ENCODE peak calls at places on chromosomes 7 and 10, in five cellular contexts. One of them, this sample, is unnamed.
A peak's percentile ranks its signal among the peaks of the same experiment; 100 is the strongest.

GRCh38 chr10:69684020-69684980 is 54.3 kb downstream of the FAM241B start:
- DNase-seq in AG04450: no peak
- DNase-seq in nephron progenitor cell: no peak
- DNase-seq in neural crest cell: no peak
- DNase-seq in A673: no peak
- DNase-seq in this sample: no peak

GRCh38 chr10:5913736-5914135 is 23.7 kb downstream of the FBH1 start:
- DNase-seq in neural crest cell: no peak
- DNase-seq in nephron progenitor cell: no peak
- DNase-seq in A673: no peak
- DNase-seq in AG04450: peak; percentile 18
- DNase-seq in this sample: no peak

GRCh38 chr10:3091346-3091787 is 24.0 kb downstream of the PFKP start:
- DNase-seq in AG04450: peak; percentile 55
- DNase-seq in nephron progenitor cell: no peak
- DNase-seq in A673: no peak
- DNase-seq in neural crest cell: no peak
- DNase-seq in this sample: no peak

GRCh38 chr7:134414109-134414508 is 44.8 kb downstream of the AKR1B1 start:
- DNase-seq in A673: no peak
- DNase-seq in neural crest cell: no peak
- DNase-seq in nephron progenitor cell: no peak
- DNase-seq in AG04450: no peak
- DNase-seq in this sample: no peak

GRCh38 chr10:80486151-80486692 is 32.1 kb downstream of the TSPAN14 start:
- DNase-seq in nephron progenitor cell: no peak
- DNase-seq in AG04450: no peak
- DNase-seq in neural crest cell: no peak
- DNase-seq in A673: no peak
- DNase-seq in this sample: no peak

GRCh38 chr7:106358103-106358663 is 73.4 kb upstream of the NAMPT start:
- DNase-seq in A673: peak; percentile 50
- DNase-seq in nephron progenitor cell: no peak
- DNase-seq in neural crest cell: no peak
- DNase-seq in AG04450: no peak
- DNase-seq in this sample: no peak

GRCh38 chr10:42958142-42958868 is 118.6 kb upstream of the RET start:
- DNase-seq in nephron progenitor cell: no peak
- DNase-seq in neural crest cell: no peak
- DNase-seq in A673: no peak
- DNase-seq in AG04450: no peak
- DNase-seq in this sample: no peak

GRCh38 chr7:54864718-54865117 is 105.7 kb upstream of the SEC61G start:
- DNase-seq in neural crest cell: no peak
- DNase-seq in A673: no peak
- DNase-seq in nephron progenitor cell: no peak
- DNase-seq in AG04450: peak; percentile 23
- DNase-seq in this sample: no peak

GRCh38 chr10:124592736-124593430 is 131.3 kb downstream of the LHPP start:
- DNase-seq in nephron progenitor cell: peak; percentile 0
- DNase-seq in neural crest cell: no peak
- DNase-seq in AG04450: no peak
- DNase-seq in A673: no peak
- DNase-seq in this sample: no peak

GRCh38 chr7:151864561-151864960 is 12.4 kb downstream of the PRKAG2 start:
- DNase-seq in neural crest cell: no peak
- DNase-seq in AG04450: no peak
- DNase-seq in A673: no peak
- DNase-seq in nephron progenitor cell: no peak
- DNase-seq in this sample: no peak

GRCh38 chr7:134850048-134850447 is 70.6 kb downstream of the CALD1 start:
- DNase-seq in A673: peak; percentile 96
- DNase-seq in neural crest cell: no peak
- DNase-seq in nephron progenitor cell: no peak
- DNase-seq in AG04450: no peak
- DNase-seq in this sample: no peak

GRCh38 chr7:78634073-78634472 is 819.4 kb downstream of the MAGI2 start:
- DNase-seq in A673: no peak
- DNase-seq in AG04450: no peak
- DNase-seq in neural crest cell: no peak
- DNase-seq in nephron progenitor cell: no peak
- DNase-seq in this sample: no peak

GRCh38 chr7:99248391-99249067 is 24.1 kb upstream of the MYH16 start:
- DNase-seq in AG04450: no peak
- DNase-seq in nephron progenitor cell: no peak
- DNase-seq in A673: no peak
- DNase-seq in neural crest cell: no peak
- DNase-seq in this sample: no peak

GRCh38 chr7:77245015-77245755 is 45.6 kb upstream of the FGL2 start:
- DNase-seq in AG04450: no peak
- DNase-seq in A673: no peak
- DNase-seq in neural crest cell: no peak
- DNase-seq in nephron progenitor cell: no peak
- DNase-seq in this sample: no peak

GRCh38 chr7:42677751-42678231 is 234.1 kb downstream of the C7orf25 start:
- DNase-seq in AG04450: no peak
- DNase-seq in nephron progenitor cell: no peak
- DNase-seq in A673: peak; percentile 65
- DNase-seq in neural crest cell: no peak
- DNase-seq in this sample: no peak

GRCh38 chr10:75408512-75408881 is 6.9 kb upstream of the ZNF503 start:
- DNase-seq in AG04450: no peak
- DNase-seq in nephron progenitor cell: peak; percentile 73
- DNase-seq in neural crest cell: no peak
- DNase-seq in A673: no peak
- DNase-seq in this sample: no peak

GRCh38 chr7:28774529-28775057 is 183.5 kb downstream of the TRIL start:
- DNase-seq in nephron progenitor cell: no peak
- DNase-seq in AG04450: no peak
- DNase-seq in neural crest cell: no peak
- DNase-seq in A673: no peak
- DNase-seq in this sample: no peak

GRCh38 chr10:119595134-119595714 is 1.5 kb downstream of the TIAL1 start:
- DNase-seq in neural crest cell: no peak
- DNase-seq in AG04450: no peak
- DNase-seq in nephron progenitor cell: no peak
- DNase-seq in A673: peak; percentile 27
- DNase-seq in this sample: no peak

GRCh38 chr7:106774768-106775551 is 90.1 kb upstream of the PIK3CG start:
- DNase-seq in neural crest cell: no peak
- DNase-seq in A673: peak; percentile 46
- DNase-seq in nephron progenitor cell: no peak
- DNase-seq in AG04450: no peak
- DNase-seq in this sample: no peak

GRCh38 chr7:107865956-107866775 is 24.8 kb upstream of the DLD start:
- DNase-seq in AG04450: no peak
- DNase-seq in neural crest cell: no peak
- DNase-seq in A673: no peak
- DNase-seq in nephron progenitor cell: no peak
- DNase-seq in this sample: no peak

GRCh38 chr10:1227505-1228402 is 171.6 kb downstream of the WDR37 start:
- DNase-seq in nephron progenitor cell: no peak
- DNase-seq in A673: no peak
- DNase-seq in AG04450: no peak
- DNase-seq in neural crest cell: no peak
- DNase-seq in this sample: no peak
- TF ChIP-seq CTCF in nephron progenitor cell: no peak
- TF ChIP-seq CTCF in A673: peak; percentile 17
- TF ChIP-seq CTCF in AG04450: no peak
- TF ChIP-seq CTCF in neural crest cell: peak; percentile 44
- TF ChIP-seq CTCF in this sample: no peak

DNA sequence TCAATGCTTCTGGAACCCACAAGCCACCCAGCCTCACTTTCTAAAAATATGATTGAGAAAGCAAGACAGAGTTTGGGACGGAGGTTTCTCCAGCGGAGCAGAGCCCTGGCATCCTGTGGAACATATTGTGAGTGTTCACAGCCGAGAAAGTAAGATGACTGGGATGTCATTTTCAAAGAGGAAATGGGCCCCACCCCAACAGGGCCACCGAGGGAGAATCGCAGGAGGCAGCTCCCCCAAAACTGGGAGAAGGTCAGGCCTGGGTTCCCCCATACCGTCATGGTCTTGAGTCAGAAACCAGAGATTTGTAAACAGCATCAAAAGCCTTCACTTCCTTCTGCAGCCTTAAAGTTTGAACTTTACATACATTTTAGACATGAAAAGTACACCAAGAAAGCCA is 560.0 kb downstream of the PTPRN2 start:
- DNase-seq in nephron progenitor cell: no peak
- DNase-seq in AG04450: no peak
- DNase-seq in A673: no peak
- DNase-seq in neural crest cell: no peak
- DNase-seq in this sample: no peak
- TF ChIP-seq CTCF in nephron progenitor cell: no peak
- TF ChIP-seq CTCF in AG04450: no peak
- TF ChIP-seq CTCF in A673: no peak
- TF ChIP-seq CTCF in neural crest cell: no peak
- TF ChIP-seq CTCF in this sample: no peak

GRCh38 chr7:20268832-20269231 is 51.6 kb upstream of the MACC1 start:
- DNase-seq in neural crest cell: no peak
- DNase-seq in AG04450: no peak
- DNase-seq in A673: no peak
- DNase-seq in nephron progenitor cell: no peak
- DNase-seq in this sample: no peak

GRCh38 chr7:20269726-20270125 is 52.5 kb upstream of the MACC1 start:
- DNase-seq in A673: no peak
- DNase-seq in nephron progenitor cell: no peak
- DNase-seq in neural crest cell: no peak
- DNase-seq in AG04450: peak; percentile 10
- DNase-seq in this sample: no peak

GRCh38 chr7:20270371-20270770 is 53.2 kb upstream of the MACC1 start:
- DNase-seq in AG04450: no peak
- DNase-seq in neural crest cell: no peak
- DNase-seq in nephron progenitor cell: no peak
- DNase-seq in A673: no peak
- DNase-seq in this sample: no peak

GRCh38 chr7:20264623-20265022 is 47.4 kb upstream of the MACC1 start:
- DNase-seq in AG04450: no peak
- DNase-seq in neural crest cell: no peak
- DNase-seq in A673: no peak
- DNase-seq in nephron progenitor cell: no peak
- DNase-seq in this sample: no peak

DNA sequence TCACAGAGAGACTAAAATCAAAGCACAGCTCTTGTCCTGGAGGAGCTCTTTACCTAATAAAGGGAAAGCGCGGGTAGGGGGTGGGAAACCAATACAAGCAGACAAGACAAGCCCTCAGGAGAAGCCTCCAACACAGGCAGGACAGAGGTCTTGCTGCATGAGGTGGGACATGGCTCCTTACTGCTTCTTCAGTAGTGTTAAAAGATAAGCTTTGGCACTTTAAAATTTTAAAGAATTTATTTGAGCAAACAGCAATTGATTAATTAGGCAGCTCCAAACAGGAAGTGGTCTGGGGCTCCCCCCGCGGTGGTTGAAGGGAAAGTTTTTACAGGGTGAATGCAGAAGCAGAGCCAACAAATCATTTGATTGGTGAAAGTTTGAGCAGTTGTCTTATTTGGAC is 50.3 kb upstream of the MACC1 start:
- DNase-seq in AG04450: no peak
- DNase-seq in neural crest cell: no peak
- DNase-seq in A673: no peak
- DNase-seq in nephron progenitor cell: peak; percentile 2
- DNase-seq in this sample: no peak
- TF ChIP-seq CTCF in AG04450: no peak
- TF ChIP-seq CTCF in neural crest cell: peak; percentile 25
- TF ChIP-seq CTCF in A673: no peak
- TF ChIP-seq CTCF in nephron progenitor cell: no peak
- TF ChIP-seq CTCF in this sample: no peak

GRCh38 chr10:72354356-72355213 is at the start of gene DNAJB12:
- DNase-seq in nephron progenitor cell: peak; percentile 87
- DNase-seq in AG04450: peak; percentile 90
- DNase-seq in neural crest cell: peak; percentile 83
- DNase-seq in A673: peak; percentile 98
- DNase-seq in this sample: peak; percentile 95
- TF ChIP-seq CTCF in nephron progenitor cell: no peak
- TF ChIP-seq CTCF in AG04450: no peak
- TF ChIP-seq CTCF in neural crest cell: no peak
- TF ChIP-seq CTCF in A673: no peak
- TF ChIP-seq CTCF in this sample: no peak

GRCh38 chr10:129332476-129332875 is 134.6 kb upstream of the MGMT start:
- DNase-seq in A673: peak; percentile 88
- DNase-seq in nephron progenitor cell: no peak
- DNase-seq in neural crest cell: peak; percentile 16
- DNase-seq in AG04450: no peak
- DNase-seq in this sample: no peak
- TF ChIP-seq CTCF in A673: peak; percentile 96
- TF ChIP-seq CTCF in nephron progenitor cell: peak; percentile 47
- TF ChIP-seq CTCF in neural crest cell: peak; percentile 53
- TF ChIP-seq CTCF in AG04450: no peak
- TF ChIP-seq CTCF in this sample: no peak

GRCh38 chr7:129502708-129503685 is 666 bp downstream of the SMKR1 start:
- DNase-seq in AG04450: no peak
- DNase-seq in A673: no peak
- DNase-seq in nephron progenitor cell: peak; percentile 25
- DNase-seq in neural crest cell: peak; percentile 15
- DNase-seq in this sample: no peak
- TF ChIP-seq CTCF in AG04450: no peak
- TF ChIP-seq CTCF in A673: peak; percentile 15
- TF ChIP-seq CTCF in nephron progenitor cell: no peak
- TF ChIP-seq CTCF in neural crest cell: peak; percentile 22
- TF ChIP-seq CTCF in this sample: no peak

GRCh38 chr7:92810242-92810611 is 26.1 kb downstream of the CDK6 start:
- DNase-seq in nephron progenitor cell: no peak
- DNase-seq in AG04450: no peak
- DNase-seq in A673: no peak
- DNase-seq in neural crest cell: no peak
- DNase-seq in this sample: no peak

GRCh38 chr7:92806496-92806895 is 29.9 kb downstream of the CDK6 start:
- DNase-seq in nephron progenitor cell: no peak
- DNase-seq in A673: no peak
- DNase-seq in neural crest cell: no peak
- DNase-seq in AG04450: no peak
- DNase-seq in this sample: no peak

GRCh38 chr7:92808006-92808405 is 28.4 kb downstream of the CDK6 start:
- DNase-seq in AG04450: no peak
- DNase-seq in neural crest cell: no peak
- DNase-seq in nephron progenitor cell: no peak
- DNase-seq in A673: peak; percentile 27
- DNase-seq in this sample: no peak

GRCh38 chr7:92809397-92810241 is 26.8 kb downstream of the CDK6 start:
- DNase-seq in A673: peak; percentile 76
- DNase-seq in AG04450: peak; percentile 87
- DNase-seq in neural crest cell: no peak
- DNase-seq in nephron progenitor cell: peak; percentile 15
- DNase-seq in this sample: peak; percentile 45

GRCh38 chr7:92808635-92809034 is 27.7 kb downstream of the CDK6 start:
- DNase-seq in nephron progenitor cell: no peak
- DNase-seq in A673: no peak
- DNase-seq in AG04450: no peak
- DNase-seq in neural crest cell: no peak
- DNase-seq in this sample: no peak
- TF ChIP-seq CTCF in nephron progenitor cell: no peak
- TF ChIP-seq CTCF in A673: no peak
- TF ChIP-seq CTCF in AG04450: no peak
- TF ChIP-seq CTCF in neural crest cell: no peak
- TF ChIP-seq CTCF in this sample: no peak